ENCODE peak calls at places on chromosomes 3 and 15, in nine cellular contexts. One of them, this sample, is unnamed.

GRCh38 chr3:178618197-178618596 is 82.0 kb downstream of the KCNMB2 start:
- DNase-seq in NB4: peak; percentile 6
- DNase-seq in OCI-LY7: no peak
- DNase-seq in A549: no peak
- DNase-seq in tibial artery: no peak
- DNase-seq in cardiac muscle cell: no peak
- DNase-seq in uterus: no peak
- DNase-seq in right lobe of liver: no peak
- DNase-seq in GM12878: no peak
- DNase-seq in this sample: no peak

GRCh38 chr3:42827023-42827422 is 17.8 kb downstream of the ACKR2 start:
- DNase-seq in right lobe of liver: no peak
- DNase-seq in cardiac muscle cell: no peak
- DNase-seq in NB4: no peak
- DNase-seq in A549: no peak
- DNase-seq in uterus: no peak
- DNase-seq in GM12878: no peak
- DNase-seq in tibial artery: no peak
- DNase-seq in OCI-LY7: no peak
- DNase-seq in this sample: no peak

GRCh38 chr3:29745237-29745870 is 464.5 kb downstream of the RBMS3 start:
- DNase-seq in A549: no peak
- DNase-seq in OCI-LY7: no peak
- DNase-seq in cardiac muscle cell: no peak
- DNase-seq in right lobe of liver: no peak
- DNase-seq in NB4: no peak
- DNase-seq in GM12878: no peak
- DNase-seq in uterus: no peak
- DNase-seq in tibial artery: no peak
- DNase-seq in this sample: no peak

GRCh38 chr15:100279446-100279845 is 62.3 kb downstream of the ADAMTS17 start:
- DNase-seq in NB4: no peak
- DNase-seq in OCI-LY7: no peak
- DNase-seq in right lobe of liver: no peak
- DNase-seq in cardiac muscle cell: no peak
- DNase-seq in tibial artery: no peak
- DNase-seq in GM12878: no peak
- DNase-seq in uterus: no peak
- DNase-seq in A549: no peak
- DNase-seq in this sample: no peak

GRCh38 chr3:89446593-89446992 is 339.2 kb downstream of the EPHA3 start:
- DNase-seq in A549: no peak
- DNase-seq in NB4: no peak
- DNase-seq in cardiac muscle cell: no peak
- DNase-seq in GM12878: no peak
- DNase-seq in uterus: no peak
- DNase-seq in right lobe of liver: no peak
- DNase-seq in tibial artery: no peak
- DNase-seq in OCI-LY7: no peak
- DNase-seq in this sample: no peak

GRCh38 chr3:77014236-77014635 is 25.7 kb upstream of the ROBO2 start:
- DNase-seq in GM12878: no peak
- DNase-seq in NB4: no peak
- DNase-seq in tibial artery: no peak
- DNase-seq in cardiac muscle cell: peak; percentile 35
- DNase-seq in OCI-LY7: no peak
- DNase-seq in right lobe of liver: no peak
- DNase-seq in uterus: no peak
- DNase-seq in A549: no peak
- DNase-seq in this sample: no peak

GRCh38 chr3:157373783-157374182 is 62.9 kb upstream of the PTX3 start:
- DNase-seq in NB4: no peak
- DNase-seq in tibial artery: no peak
- DNase-seq in right lobe of liver: no peak
- DNase-seq in cardiac muscle cell: no peak
- DNase-seq in OCI-LY7: no peak
- DNase-seq in GM12878: no peak
- DNase-seq in A549: no peak
- DNase-seq in uterus: no peak
- DNase-seq in this sample: no peak

GRCh38 chr3:194880940-194881925 is 195.6 kb downstream of the FAM43A start:
- DNase-seq in right lobe of liver: no peak
- DNase-seq in cardiac muscle cell: no peak
- DNase-seq in OCI-LY7: no peak
- DNase-seq in NB4: peak; percentile 74
- DNase-seq in GM12878: no peak
- DNase-seq in A549: no peak
- DNase-seq in tibial artery: no peak
- DNase-seq in uterus: no peak
- DNase-seq in this sample: peak; percentile 60

GRCh38 chr15:57419335-57419734 is 43.0 kb downstream of the CGNL1 start:
- DNase-seq in OCI-LY7: no peak
- DNase-seq in GM12878: no peak
- DNase-seq in A549: no peak
- DNase-seq in uterus: no peak
- DNase-seq in NB4: no peak
- DNase-seq in right lobe of liver: no peak
- DNase-seq in tibial artery: no peak
- DNase-seq in cardiac muscle cell: no peak
- DNase-seq in this sample: no peak

GRCh38 chr3:156388469-156389150 is 166.3 kb downstream of the SSR3 start:
- DNase-seq in NB4: no peak
- DNase-seq in GM12878: no peak
- DNase-seq in A549: no peak
- DNase-seq in tibial artery: no peak
- DNase-seq in cardiac muscle cell: no peak
- DNase-seq in right lobe of liver: no peak
- DNase-seq in OCI-LY7: no peak
- DNase-seq in uterus: no peak
- DNase-seq in this sample: no peak

GRCh38 chr3:124621498-124621897 is 108.8 kb upstream of the UMPS start:
- DNase-seq in tibial artery: no peak
- DNase-seq in NB4: no peak
- DNase-seq in GM12878: no peak
- DNase-seq in OCI-LY7: no peak
- DNase-seq in uterus: no peak
- DNase-seq in A549: no peak
- DNase-seq in cardiac muscle cell: no peak
- DNase-seq in right lobe of liver: no peak
- DNase-seq in this sample: no peak

GRCh38 chr3:71579934-71580318 is 3.6 kb downstream of the FOXP1 start:
- DNase-seq in NB4: peak; percentile 82
- DNase-seq in tibial artery: no peak
- DNase-seq in cardiac muscle cell: peak; percentile 13
- DNase-seq in right lobe of liver: no peak
- DNase-seq in A549: peak; percentile 14
- DNase-seq in GM12878: no peak
- DNase-seq in OCI-LY7: peak; percentile 68
- DNase-seq in uterus: no peak
- DNase-seq in this sample: no peak

GRCh38 chr3:113499081-113499480 is 15.9 kb downstream of the SPICE1 start:
- DNase-seq in GM12878: no peak
- DNase-seq in tibial artery: no peak
- DNase-seq in OCI-LY7: no peak
- DNase-seq in A549: no peak
- DNase-seq in uterus: no peak
- DNase-seq in NB4: no peak
- DNase-seq in cardiac muscle cell: no peak
- DNase-seq in right lobe of liver: no peak
- DNase-seq in this sample: no peak

GRCh38 chr3:113498221-113499005 is 16.5 kb downstream of the SPICE1 start:
- DNase-seq in cardiac muscle cell: no peak
- DNase-seq in A549: peak; percentile 62
- DNase-seq in tibial artery: no peak
- DNase-seq in GM12878: no peak
- DNase-seq in right lobe of liver: no peak
- DNase-seq in OCI-LY7: no peak
- DNase-seq in uterus: no peak
- DNase-seq in NB4: no peak
- DNase-seq in this sample: no peak

GRCh38 chr3:113496924-113497323 is 18.0 kb downstream of the SPICE1 start:
- DNase-seq in NB4: no peak
- DNase-seq in cardiac muscle cell: no peak
- DNase-seq in GM12878: no peak
- DNase-seq in tibial artery: no peak
- DNase-seq in A549: peak; percentile 27
- DNase-seq in OCI-LY7: no peak
- DNase-seq in right lobe of liver: no peak
- DNase-seq in uterus: no peak
- DNase-seq in this sample: no peak

GRCh38 chr3:113495035-113495434 is 19.9 kb downstream of the SPICE1 start:
- DNase-seq in NB4: peak; percentile 44
- DNase-seq in A549: peak; percentile 55
- DNase-seq in OCI-LY7: peak; percentile 55
- DNase-seq in uterus: no peak
- DNase-seq in right lobe of liver: peak; percentile 52
- DNase-seq in GM12878: no peak
- DNase-seq in cardiac muscle cell: peak; percentile 8
- DNase-seq in tibial artery: no peak
- DNase-seq in this sample: no peak
- TF ChIP-seq CTCF in NB4: peak; percentile 2
- TF ChIP-seq CTCF in A549: peak; percentile 75
- TF ChIP-seq CTCF in OCI-LY7: peak; percentile 85
- TF ChIP-seq CTCF in uterus: peak; percentile 25
- TF ChIP-seq CTCF in right lobe of liver: peak; percentile 62
- TF ChIP-seq CTCF in GM12878: peak; percentile 67
- TF ChIP-seq CTCF in cardiac muscle cell: peak; percentile 48
- TF ChIP-seq CTCF in tibial artery: peak; percentile 22
- TF ChIP-seq CTCF in this sample: peak; percentile 67

DNA sequence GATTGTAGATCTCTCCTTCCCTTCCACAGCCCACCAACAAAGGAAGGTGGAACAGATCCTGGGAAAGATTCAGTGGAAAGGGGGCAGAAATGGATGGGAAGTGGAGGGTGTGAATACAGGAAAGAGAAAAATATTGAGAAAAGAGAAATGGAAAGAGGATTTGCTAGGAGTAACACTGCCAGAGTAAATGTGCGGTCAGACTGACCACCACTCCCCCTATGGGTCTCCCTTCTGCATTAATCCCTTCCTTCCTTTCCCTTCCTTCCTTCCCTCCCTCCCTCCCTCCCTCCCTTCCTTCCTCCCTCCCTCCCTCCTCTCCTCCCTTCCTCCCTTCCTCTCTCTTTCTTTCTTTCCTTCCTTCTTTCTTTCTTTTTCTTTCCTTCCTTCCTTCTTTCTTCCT is 12.0 kb upstream of the COMMD2 start:
- DNase-seq in uterus: no peak
- DNase-seq in cardiac muscle cell: no peak
- DNase-seq in OCI-LY7: no peak
- DNase-seq in tibial artery: no peak
- DNase-seq in A549: no peak
- DNase-seq in GM12878: no peak
- DNase-seq in NB4: no peak
- DNase-seq in right lobe of liver: no peak
- DNase-seq in this sample: no peak
- TF ChIP-seq CTCF in uterus: no peak
- TF ChIP-seq CTCF in cardiac muscle cell: no peak
- TF ChIP-seq CTCF in OCI-LY7: no peak
- TF ChIP-seq CTCF in tibial artery: no peak
- TF ChIP-seq CTCF in A549: no peak
- TF ChIP-seq CTCF in GM12878: no peak
- TF ChIP-seq CTCF in NB4: no peak
- TF ChIP-seq CTCF in right lobe of liver: no peak
- TF ChIP-seq CTCF in this sample: no peak

DNA sequence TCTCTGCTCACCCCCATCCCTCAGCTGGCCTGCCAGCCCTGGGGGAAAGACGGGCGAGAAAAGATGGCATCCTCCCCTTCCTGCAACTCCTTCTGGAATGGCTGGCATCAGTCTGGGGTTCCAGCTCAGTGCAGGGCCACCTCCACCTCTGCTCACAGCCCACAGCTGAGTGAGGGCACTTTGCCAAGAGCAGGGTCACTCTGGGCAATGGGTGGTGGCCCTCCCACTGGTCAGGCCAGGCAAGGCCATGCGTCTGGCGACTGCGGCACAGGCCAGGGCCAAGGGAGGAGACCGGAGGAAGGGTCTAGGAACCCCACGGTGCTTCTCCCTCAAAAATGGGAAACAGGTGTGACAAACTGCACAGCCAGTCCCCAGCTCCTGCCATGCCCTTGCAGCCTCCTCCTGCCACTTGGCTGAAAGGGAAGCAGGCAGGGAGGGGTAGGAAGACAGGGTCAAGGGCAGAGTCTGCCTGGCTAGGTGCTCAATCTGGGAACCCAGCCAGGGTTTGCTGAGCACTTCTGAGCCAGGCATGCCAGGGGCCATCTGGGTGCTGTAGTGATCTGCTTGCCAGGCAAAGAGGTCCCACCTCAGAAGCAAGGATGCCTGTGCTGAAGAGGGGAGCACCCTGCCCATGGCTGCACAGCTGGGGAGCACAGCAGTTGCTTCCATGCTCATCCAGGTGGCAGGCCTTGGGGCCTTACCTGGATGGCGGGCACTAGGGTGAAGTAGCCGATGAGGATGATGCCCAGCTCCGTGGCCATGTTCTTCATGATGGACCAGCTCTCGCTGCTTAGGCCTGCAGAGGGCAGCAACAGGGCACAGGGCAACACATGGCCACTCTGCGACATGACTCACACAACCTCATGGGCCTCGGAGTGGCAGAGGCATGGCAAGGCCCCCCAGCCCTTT is 41.2 kb downstream of the PTPN23 start:
- DNase-seq in right lobe of liver: peak; percentile 94
- DNase-seq in cardiac muscle cell: no peak
- DNase-seq in uterus: no peak
- DNase-seq in GM12878: no peak
- DNase-seq in NB4: peak; percentile 61
- DNase-seq in A549: peak; percentile 55
- DNase-seq in tibial artery: no peak
- DNase-seq in OCI-LY7: no peak
- DNase-seq in this sample: no peak
- TF ChIP-seq CTCF in right lobe of liver: peak; percentile 36
- TF ChIP-seq CTCF in cardiac muscle cell: peak; percentile 26
- TF ChIP-seq CTCF in uterus: peak; percentile 11
- TF ChIP-seq CTCF in GM12878: peak; percentile 13
- TF ChIP-seq CTCF in NB4: peak; percentile 33
- TF ChIP-seq CTCF in A549: peak; percentile 27
- TF ChIP-seq CTCF in tibial artery: no peak
- TF ChIP-seq CTCF in OCI-LY7: peak; percentile 35
- TF ChIP-seq CTCF in this sample: no peak

DNA sequence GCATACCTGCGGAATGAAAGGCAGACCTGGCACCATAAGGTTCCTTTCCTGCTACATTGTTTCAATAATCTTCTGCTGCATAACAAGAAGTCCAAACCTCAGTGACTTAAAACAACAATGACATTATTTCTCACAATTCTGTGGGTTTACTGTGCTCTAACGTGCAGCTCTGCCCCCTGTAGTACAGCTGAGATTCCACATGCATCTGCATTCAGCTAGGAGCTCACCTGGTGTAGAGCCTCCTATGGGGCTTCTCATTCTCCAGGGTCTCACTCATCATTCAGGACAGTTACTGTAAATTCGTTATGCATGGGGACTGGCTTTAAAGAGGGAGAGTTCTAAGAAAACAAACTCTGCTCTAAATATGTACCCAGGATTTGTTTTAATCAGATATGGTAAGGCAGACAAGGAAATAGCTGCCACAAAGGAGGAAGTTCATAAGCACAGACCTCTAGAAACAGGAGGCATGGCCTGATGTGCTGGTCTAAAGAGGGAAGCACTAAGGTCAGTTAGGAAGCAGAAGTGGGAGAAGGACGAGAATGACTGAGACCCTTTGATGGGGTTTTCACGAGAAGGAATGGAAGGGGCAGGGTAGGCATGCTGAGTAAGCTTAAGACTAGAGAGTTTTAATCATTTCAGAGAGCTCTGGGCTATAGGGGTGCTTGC is 347.0 kb downstream of the NEK10 start:
- DNase-seq in right lobe of liver: no peak
- DNase-seq in tibial artery: no peak
- DNase-seq in GM12878: no peak
- DNase-seq in OCI-LY7: no peak
- DNase-seq in uterus: no peak
- DNase-seq in A549: no peak
- DNase-seq in NB4: peak; percentile 1
- DNase-seq in cardiac muscle cell: no peak
- DNase-seq in this sample: no peak
- TF ChIP-seq CTCF in right lobe of liver: no peak
- TF ChIP-seq CTCF in tibial artery: no peak
- TF ChIP-seq CTCF in GM12878: no peak
- TF ChIP-seq CTCF in OCI-LY7: no peak
- TF ChIP-seq CTCF in uterus: no peak
- TF ChIP-seq CTCF in A549: no peak
- TF ChIP-seq CTCF in NB4: no peak
- TF ChIP-seq CTCF in cardiac muscle cell: no peak
- TF ChIP-seq CTCF in this sample: peak; percentile 21

This sample was measured in type B pancreatic cell.